ENCODE peak calls at places on chromosomes 3 and 15, in seven cellular contexts. D is HCT116, K is lung, R is cardiac fibroblast, Q is thyroid gland, Y is AG10803, T is skeletal muscle cell. J is an unnamed sample.

GRCh38 chr3:186052096-186052495 is 56.8 kb downstream of the ETV5 start:
- DNase-seq in Y (no peak), R (no peak), D (no peak), T (no peak), K (no peak), Q (no peak), J (no peak)

GRCh38 chr15:100259266-100259665 is 82.5 kb downstream of the ADAMTS17 start:
- DNase-seq in Y (no peak), T (no peak), R (no peak), K (no peak), D (no peak), Q (no peak), J (no peak)

GRCh38 chr15:90201150-90201943 is at the start of gene SEMA4B:
- DNase-seq in T (no peak), Y (no peak), K (peak; percentile 69), Q (peak; percentile 86), D (no peak), R (peak; percentile 33), J (no peak)

GRCh38 chr3:46996689-46997452 is 17.4 kb downstream of the NBEAL2 start:
- DNase-seq in D (no peak), Q (no peak), Y (no peak), K (no peak), R (no peak), T (no peak), J (no peak)

GRCh38 chr3:81927811-81928210 is 166.4 kb upstream of the GBE1 start:
- DNase-seq in T (no peak), D (no peak), Q (no peak), R (no peak), Y (no peak), K (no peak), J (no peak)

GRCh38 chr15:78197632-78198031 is 36.7 kb downstream of the ACSBG1 start:
- DNase-seq in Q (no peak), T (no peak), D (no peak), K (no peak), Y (no peak), R (no peak), J (no peak)

GRCh38 chr15:75573001-75573400 is 6.1 kb downstream of the PTPN9 start:
- DNase-seq in T (no peak), K (no peak), Q (no peak), R (peak; percentile 69), Y (peak; percentile 74), D (no peak), J (no peak)

GRCh38 chr3:17942856-17943255 is 200.4 kb upstream of the TBC1D5 start:
- DNase-seq in R (peak; percentile 16), D (no peak), Y (peak; percentile 30), Q (no peak), T (no peak), K (no peak), J (no peak)

GRCh38 chr3:141368062-141368924 is at the start of gene ZBTB38:
- DNase-seq in Q (peak; percentile 95), D (peak; percentile 95), Y (peak; percentile 96), K (peak; percentile 93), R (peak; percentile 99), T (peak; percentile 96), J (peak; percentile 85)

GRCh38 chr3:149216195-149216869 is 5.3 kb downstream of the CP start:
- DNase-seq in K (no peak), Q (no peak), R (no peak), Y (no peak), D (no peak), T (no peak), J (no peak)

GRCh38 chr3:194738254-194739093 is 52.8 kb downstream of the FAM43A start:
- DNase-seq in K (no peak), Y (peak; percentile 45), R (peak; percentile 70), T (peak; percentile 41), D (peak; percentile 22), Q (peak; percentile 73), J (no peak)

GRCh38 chr3:49120096-49120437 is 556 bp downstream of the USP19 start:
- DNase-seq in T (no peak), Y (no peak), K (no peak), D (no peak), R (no peak), Q (no peak), J (no peak)

GRCh38 chr3:49122886-49123545 is 2.4 kb upstream of the USP19 start:
- DNase-seq in T (no peak), Q (no peak), Y (no peak), R (no peak), D (no peak), K (no peak), J (no peak)

GRCh38 chr3:49120438-49121135 is at the start of gene USP19:
- DNase-seq in T (peak; percentile 62), D (peak; percentile 81), R (peak; percentile 93), K (peak; percentile 94), Y (peak; percentile 92), Q (peak; percentile 95), J (peak; percentile 82)

GRCh38 chr3:49122022-49122421 is 1.4 kb upstream of the USP19 start:
- DNase-seq in T (no peak), K (no peak), R (no peak), D (no peak), Y (no peak), Q (no peak), J (no peak)

DNA sequence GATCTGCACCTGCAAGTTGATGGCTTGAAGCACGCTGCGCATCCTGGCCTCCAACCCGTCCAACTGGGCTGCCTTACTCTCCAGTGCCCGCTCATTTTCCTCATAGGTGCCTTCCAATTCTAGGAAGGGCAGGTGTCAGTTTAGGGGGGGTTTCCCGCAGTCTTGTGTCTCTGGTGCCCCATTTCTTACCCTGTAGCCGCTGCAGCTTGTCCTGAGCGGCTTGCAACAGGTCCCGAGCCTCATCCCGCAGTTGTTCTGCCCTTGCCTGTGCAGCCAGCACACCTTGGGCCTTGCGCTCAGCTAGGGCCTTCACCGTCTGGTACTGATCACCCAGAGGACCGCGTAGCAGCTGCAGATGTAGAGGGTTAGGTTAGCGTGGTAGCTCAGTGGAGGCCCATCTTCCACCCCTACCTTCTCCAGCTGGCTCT is 635 bp upstream of the USP19 start:
- DNase-seq in Q (no peak), T (no peak), D (no peak), R (no peak), K (no peak), Y (no peak), J (no peak)
- H3K4me3 ChIP-seq in Q (no peak overlapping the region), T (peak overlapping the region; percentile 80), D (peak overlapping the region; percentile 77), R (no peak overlapping the region), K (no peak overlapping the region), Y (peak overlapping the region; percentile 95), J (peak overlapping the region; percentile 85)

GRCh38 chr3:10408680-10409079 is 87.8 kb upstream of the SEC13 start:
- DNase-seq in Q (no peak), R (peak; percentile 22), D (no peak), Y (no peak), T (no peak), K (no peak), J (no peak)

GRCh38 chr3:10413041-10413440 is 92.1 kb upstream of the SEC13 start:
- DNase-seq in Q (no peak), D (no peak), T (no peak), R (no peak), K (no peak), Y (no peak), J (no peak)

GRCh38 chr3:10407361-10407760 is 86.4 kb upstream of the SEC13 start:
- DNase-seq in Q (no peak), T (no peak), D (no peak), K (no peak), R (no peak), Y (no peak), J (no peak)

GRCh38 chr3:10410383-10411002 is 89.6 kb upstream of the SEC13 start:
- DNase-seq in K (no peak), D (no peak), Q (no peak), T (no peak), Y (no peak), R (no peak), J (no peak)

DNA sequence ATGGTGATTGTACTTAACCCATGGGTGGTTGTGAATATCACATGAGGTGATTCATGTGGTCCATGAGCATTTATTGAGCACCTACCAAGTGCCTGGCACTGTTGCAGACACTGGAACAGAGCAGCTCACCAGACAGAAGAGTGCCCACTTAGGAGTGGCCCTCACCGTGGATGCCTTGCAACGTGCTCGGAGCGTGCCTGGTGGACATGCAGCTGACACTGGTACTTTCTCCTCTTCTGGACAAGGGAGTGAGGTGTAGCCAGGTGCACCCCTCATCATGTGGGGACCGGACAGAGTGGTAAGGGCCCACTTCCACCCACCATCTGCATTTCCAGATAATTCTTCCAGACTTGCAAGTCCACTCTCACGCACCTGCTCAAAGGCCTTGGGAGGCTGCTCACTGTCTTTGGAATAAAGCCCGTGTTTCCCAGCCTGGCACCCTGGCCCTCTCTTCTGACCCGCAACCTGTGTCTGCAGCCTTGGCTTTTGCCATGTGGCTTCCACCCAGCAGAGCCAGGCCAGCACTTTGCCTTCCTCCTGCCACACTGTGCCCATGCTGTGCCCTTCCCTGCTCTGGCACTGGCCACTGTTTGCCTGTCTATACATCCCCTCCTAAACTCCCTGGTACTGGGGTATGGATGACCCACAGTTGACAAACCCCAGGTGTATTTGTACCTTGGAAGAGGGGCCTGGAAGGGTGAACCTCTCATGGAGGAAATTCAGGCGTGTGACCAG is 90.9 kb upstream of the SEC13 start:
- DNase-seq in K (no peak), Y (no peak), T (no peak), D (no peak), R (no peak), Q (no peak), J (no peak)
- H3K4me3 ChIP-seq in K (no peak overlapping the region), Y (no peak overlapping the region), T (no peak overlapping the region), D (no peak overlapping the region), R (no peak overlapping the region), Q (no peak overlapping the region), J (no peak overlapping the region)

DNA sequence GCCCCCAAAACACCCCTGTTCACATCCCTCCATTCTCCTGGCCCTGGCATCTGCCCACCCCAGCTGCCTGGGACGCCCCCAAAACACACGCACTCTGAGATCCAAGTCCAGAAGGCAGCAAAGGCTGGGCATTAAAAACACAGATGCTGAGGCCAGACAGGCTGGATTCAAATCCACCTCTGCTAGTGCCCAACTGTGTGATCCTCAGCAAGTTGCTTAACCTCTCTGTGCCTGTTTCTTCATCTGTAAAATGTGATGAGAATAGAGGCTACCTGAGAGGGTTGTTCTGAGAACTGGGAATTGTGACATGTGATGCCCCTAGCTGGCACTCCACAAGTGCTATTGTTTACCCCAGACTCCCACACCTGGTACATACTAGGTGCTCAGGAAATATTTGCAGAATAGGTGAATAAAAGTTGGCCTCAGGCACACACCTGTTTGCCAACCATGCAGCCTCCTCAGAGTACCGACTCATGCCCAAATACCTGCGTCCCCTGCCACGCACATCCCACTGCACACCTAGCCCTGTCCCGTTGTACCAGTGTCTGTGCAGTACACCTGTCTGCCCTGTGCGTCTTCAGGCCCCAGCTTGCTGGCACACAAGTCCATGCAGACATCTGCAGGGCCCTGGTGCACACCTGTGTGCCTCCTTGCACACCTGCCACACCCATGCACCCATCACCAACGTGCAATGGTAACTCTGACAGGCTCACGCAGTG is 2.1 kb downstream of the PLXND1 start:
- DNase-seq in Y (no peak), K (no peak), Q (no peak), D (no peak), R (no peak), T (no peak), J (no peak)
- H3K4me3 ChIP-seq in Y (peak overlapping the region; percentile 82), K (peak overlapping the region; percentile 73), Q (no peak overlapping the region), D (no peak overlapping the region), R (peak overlapping the region; percentile 73), T (peak overlapping the region; percentile 68), J (peak overlapping the region; percentile 50)

GRCh38 chr15:45802140-45802539 is 167.3 kb downstream of the SQOR start:
- DNase-seq in T (no peak), D (no peak), K (no peak), Y (no peak), Q (no peak), R (no peak), J (no peak)
- H3K4me3 ChIP-seq in T (no peak overlapping the region), D (no peak overlapping the region), K (no peak overlapping the region), Y (no peak overlapping the region), Q (no peak overlapping the region), R (no peak overlapping the region), J (no peak overlapping the region)